ENCODE peak calls at places on chromosomes 1 and 21, in six cellular contexts. S is AG10803; J is activated CD8-positive, alpha-beta T cell treated with anti-CD3 and anti-CD28 coated beads, Interleukin-2, amount 10 ng/mL, durations not matched to agents 7 days and 5 days; Q is amygdala; I is MCF 10A; V is germinal center. U is an unnamed sample.
A peak's percentile ranks its signal among the peaks of the same experiment; 100 is the strongest.

GRCh38 chr1:163131981-163132380 is 62.8 kb downstream of the RGS4 start:
- DNase-seq in S (no peak), J (no peak), Q (no peak), I (no peak), V (no peak), U (peak; percentile 59)

GRCh38 chr1:23561813-23562100 is 2.5 kb upstream of the ID3 start:
- DNase-seq in S (peak; percentile 58), J (no peak), Q (no peak), I (no peak), V (no peak), U (no peak)

GRCh38 chr1:113133038-113133437 is 60.0 kb downstream of the LRIG2 start:
- DNase-seq in S (no peak), J (no peak), Q (no peak), I (no peak), V (no peak), U (no peak)

GRCh38 chr1:67214420-67215174 is 48.3 kb downstream of the IL23R start:
- DNase-seq in S (peak; percentile 21), J (peak; percentile 78), Q (no peak), I (peak; percentile 48), V (peak; percentile 20), U (peak; percentile 66)

GRCh38 chr1:22903113-22903512 is 69.6 kb downstream of the LACTBL1 start:
- DNase-seq in S (peak; percentile 58), J (no peak), Q (no peak), I (no peak), V (no peak), U (no peak)

GRCh38 chr1:29162476-29163138 is 19.1 kb downstream of the SRSF4 start:
- DNase-seq in S (peak; percentile 32), J (no peak), Q (no peak), I (no peak), V (no peak), U (no peak)

GRCh38 chr1:193417945-193418744 is 231.7 kb upstream of the B3GALT2 start:
- DNase-seq in S (peak; percentile 29), J (no peak), Q (no peak), I (peak; percentile 46), V (no peak), U (no peak)

GRCh38 chr1:216793303-216793702 is 70.1 kb upstream of the ESRRG start:
- DNase-seq in S (no peak), J (no peak), Q (no peak), I (peak; percentile 27), V (no peak), U (peak; percentile 70)

GRCh38 chr1:26666855-26667254 is 29.0 kb upstream of the ARID1A start:
- DNase-seq in S (no peak), J (no peak), Q (no peak), I (peak; percentile 71), V (no peak), U (no peak)

GRCh38 chr21:26840912-26841311 is 4.3 kb downstream of the ADAMTS1 start:
- DNase-seq in S (peak; percentile 90), J (no peak), Q (no peak), I (peak; percentile 94), V (no peak), U (no peak)